ENCODE peak calls at places on chromosomes 11 and 22, in five cellular contexts. B is Ammon's horn, P is nephron progenitor cell, U is NCI-H1092, G is fibroblast of mammary gland. X is an unnamed sample.

GRCh38 chr11:94845622-94846021 is 77.5 kb downstream of the AMOTL1 start:
- DNase-seq in B (no peak), U (no peak), G (peak), P (no peak), X (no peak)

GRCh38 chr11:98630736-98631135 is 390.0 kb upstream of the CNTN5 start:
- DNase-seq in G (no peak), P (no peak), B (no peak), U (peak), X (no peak)

GRCh38 chr11:124751741-124752470 is at the start of gene VSIG2:
- DNase-seq in P (no peak), G (no peak), B (no peak), U (no peak), X (no peak)

GRCh38 chr11:112856591-112856990 is 104.6 kb upstream of the NCAM1 start:
- DNase-seq in U (no peak), B (no peak), G (no peak), P (no peak), X (no peak)

GRCh38 chr11:46385169-46386004 is 3.9 kb downstream of the MDK start:
- DNase-seq in B (no peak), G (no peak), U (no peak), P (no peak), X (no peak)

GRCh38 chr11:72234920-72235319 is 9.1 kb downstream of the PHOX2A start:
- DNase-seq in G (no peak), U (no peak), P (no peak), B (no peak), X (no peak)

GRCh38 chr11:89489930-89490329 is 1.2 kb downstream of the NOX4 start:
- DNase-seq in B (no peak), G (no peak), U (no peak), P (no peak), X (no peak)

GRCh38 chr11:14411818-14412217 is 52.8 kb upstream of the RRAS2 start:
- DNase-seq in B (no peak), G (peak), P (no peak), U (no peak), X (no peak)

GRCh38 chr22:25598609-25599008 is 34.1 kb downstream of the GRK3 start:
- DNase-seq in P (no peak), G (no peak), B (no peak), U (no peak), X (no peak)

GRCh38 chr11:47183969-47184368 is 2.3 kb downstream of the PACSIN3 start:
- DNase-seq in P (no peak), U (no peak), G (no peak), B (no peak), X (no peak)

GRCh38 chr11:74932169-74932568 is 16.7 kb downstream of the XRRA1 start:
- DNase-seq in B (no peak), U (no peak), P (no peak), G (peak), X (no peak)

GRCh38 chr11:116513894-116514293 is 258.9 kb downstream of the BUD13 start:
- DNase-seq in P (peak), U (peak), G (peak), B (no peak), X (no peak)

GRCh38 chr11:121119444-121119843 is 18.4 kb downstream of the TECTA start:
- DNase-seq in U (no peak), G (no peak), P (no peak), B (no peak), X (no peak)

GRCh38 chr11:65553301-65554001 is 4.7 kb downstream of the LTBP3 start:
- DNase-seq in B (no peak), P (peak), G (no peak), U (no peak), X (no peak)

GRCh38 chr22:35777335-35777975 is 59.8 kb downstream of the APOL5 start:
- DNase-seq in U (no peak), B (no peak), G (peak), P (no peak), X (no peak)

GRCh38 chr22:26172389-26172990 is 3.2 kb downstream of the SEZ6L start:
- DNase-seq in P (peak), G (peak), B (peak), U (peak), X (no peak)

GRCh38 chr22:32644252-32645100 is 157.0 kb upstream of the TIMP3 start:
- DNase-seq in U (no peak), P (no peak), G (no peak), B (no peak), X (no peak)

GRCh38 chr11:92837595-92837994 is 131.9 kb upstream of the MTNR1B start:
- DNase-seq in P (no peak), G (no peak), B (no peak), U (no peak), X (no peak)

GRCh38 chr11:44315947-44316387 is 6.0 kb upstream of the ALX4 start:
- DNase-seq in P (peak), G (peak), B (no peak), U (peak), X (no peak)

GRCh38 chr22:37563153-37564081 is 3.1 kb downstream of the CDC42EP1 start:
- DNase-seq in G (peak), B (peak), P (peak), U (no peak), X (no peak)

GRCh38 chr11:5291207-5291838 is 10.4 kb downstream of the OR51B4 start:
- DNase-seq in U (no peak), P (no peak), B (no peak), G (peak), X (no peak)

GRCh38 chr11:116374085-116374484 is 398.7 kb downstream of the BUD13 start:
- DNase-seq in B (no peak), U (no peak), G (no peak), P (no peak), X (no peak)

GRCh38 chr22:38412435-38413084 is 42.4 kb downstream of the KCNJ4 start:
- DNase-seq in B (no peak), U (no peak), P (peak), G (no peak), X (no peak)

GRCh38 chr22:19878461-19879247 is 24.0 kb upstream of the GNB1L start:
- DNase-seq in U (no peak), G (peak), B (no peak), P (no peak), X (no peak)

GRCh38 chr11:2099523-2100316 is 39.5 kb downstream of the IGF2 start:
- DNase-seq in U (peak), G (no peak), B (no peak), P (no peak), X (peak)

GRCh38 chr11:13487661-13488030 is 8.2 kb downstream of the PTH start:
- DNase-seq in U (no peak), P (no peak), G (peak), B (no peak), X (no peak)

GRCh38 chr11:114085965-114086364 is 26.5 kb downstream of the ZBTB16 start:
- DNase-seq in B (no peak), P (no peak), U (peak), G (no peak), X (no peak)

GRCh38 chr22:46742576-46743221 is 4.6 kb upstream of the CERK start:
- DNase-seq in G (no peak), B (no peak), P (no peak), U (no peak), X (no peak)

GRCh38 chr22:34301569-34301968 is 381.3 kb upstream of the LARGE1 start:
- DNase-seq in B (no peak), G (no peak), U (no peak), P (no peak), X (no peak)

GRCh38 chr22:43273902-43274484 is 69.2 kb downstream of the SCUBE1 start:
- DNase-seq in B (peak), U (no peak), G (peak), P (peak), X (no peak)

GRCh38 chr11:46480166-46480726 is 88.7 kb upstream of the CHRM4 start:
- DNase-seq in U (no peak), G (no peak), P (no peak), B (no peak), X (no peak)

GRCh38 chr22:26806445-26807170 is 149.2 kb downstream of the MIAT start:
- DNase-seq in B (no peak), U (no peak), P (no peak), G (no peak), X (no peak)

GRCh38 chr11:68941324-68942089 is 37.8 kb downstream of the IGHMBP2 start:
- DNase-seq in U (no peak), G (no peak), P (no peak), B (no peak), X (no peak)

GRCh38 chr22:19825904-19826618 is 28.6 kb downstream of the GNB1L start:
- DNase-seq in P (no peak), U (no peak), B (no peak), G (no peak), X (no peak)

GRCh38 chr22:38796262-38796957 is 2.5 kb upstream of the DNAL4 start:
- DNase-seq in P (no peak), U (no peak), B (no peak), G (peak), X (no peak)

X was measured in NCI-H2107.